ENCODE peak calls at places on chromosomes 6 and 20, in four cellular contexts. T is NCI-H1417, Q is HT-29, N is AG08396. J is an unnamed sample.

GRCh38 chr20:63940472-63941266 is 15.5 kb downstream of the UCKL1 start:
- DNase-seq in T (no peak), Q (no peak), N (no peak), J (no peak)

GRCh38 chr6:148440021-148440420 is 97.4 kb downstream of the SASH1 start:
- DNase-seq in N (no peak), T (no peak), Q (no peak), J (no peak)

GRCh38 chr6:157023958-157024357 is 246.8 kb downstream of the ARID1B start:
- DNase-seq in N (no peak), T (no peak), Q (no peak), J (no peak)

GRCh38 chr20:24970743-24971142 is 21.7 kb downstream of the CST7 start:
- DNase-seq in N (no peak), Q (no peak), T (no peak), J (no peak)

GRCh38 chr20:10228330-10228729 is 9.7 kb downstream of the SNAP25 start:
- DNase-seq in N (no peak), T (peak), Q (peak), J (no peak)

GRCh38 chr6:33570806-33571636 is 9.1 kb downstream of the BAK1 start:
- DNase-seq in N (peak), Q (peak), T (peak), J (peak)

GRCh38 chr6:149919834-149920225 is 3.1 kb downstream of the RAET1G start:
- DNase-seq in Q (no peak), T (no peak), N (no peak), J (no peak)

GRCh38 chr20:49851234-49851755 is 38.7 kb downstream of the SLC9A8 start:
- DNase-seq in Q (no peak), T (no peak), N (no peak), J (no peak)